ENCODE peak calls at places on chromosomes 3 and 15, in four cellular contexts. H, M, S and Y are unnamed samples. For H3K4me1, the result is how much of the 10 kb centered on the place peaks cover.

GRCh38 chr3:115074502-115074901 is 72.6 kb downstream of the ZBTB20 start:
- DNase-seq in M (peak), S (no peak), H (no peak), Y (no peak)

GRCh38 chr3:141074529-141074928 is 23.4 kb downstream of the SPSB4 start:
- DNase-seq in S (no peak), M (no peak), H (no peak), Y (peak)

GRCh38 chr3:171399842-171400241 is 60.4 kb downstream of the TNIK start:
- DNase-seq in M (no peak), H (no peak), S (no peak), Y (no peak)

GRCh38 chr15:75775296-75776074 is 62.8 kb upstream of the CSPG4 start:
- DNase-seq in H (no peak), S (no peak), M (no peak), Y (no peak)

GRCh38 chr3:25854635-25855034 is 64.7 kb downstream of the OXSM start:
- DNase-seq in S (no peak), M (peak), H (peak), Y (no peak)

GRCh38 chr3:52098108-52098507 is 41.7 kb upstream of the DUSP7 start:
- DNase-seq in S (no peak), H (no peak), M (no peak), Y (no peak)

GRCh38 chr3:112650472-112650871 is 9.5 kb upstream of the CCDC80 start:
- DNase-seq in S (no peak), M (peak), H (no peak), Y (no peak)

GRCh38 chr3:23756206-23756840 is 49.4 kb upstream of the UBE2E1 start:
- DNase-seq in H (no peak), S (no peak), M (no peak), Y (no peak)

GRCh38 chr15:40844543-40844981 is 714 bp downstream of the SPINT1 start:
- DNase-seq in H (peak), S (no peak), M (peak), Y (no peak)

GRCh38 chr3:141360888-141361598 is 7.3 kb upstream of the ZBTB38 start:
- DNase-seq in S (peak), M (peak), H (peak), Y (no peak)

GRCh38 chr3:40677321-40677720 is 152.6 kb downstream of the ZNF621 start:
- DNase-seq in S (no peak), M (no peak), H (no peak), Y (no peak)

GRCh38 chr3:101381809-101382208 is 61.4 kb upstream of the IMPG2 start:
- DNase-seq in S (peak), M (peak), H (peak), Y (no peak)

GRCh38 chr3:16385151-16385550 is 120.1 kb downstream of the OXNAD1 start:
- DNase-seq in M (no peak), H (no peak), S (no peak), Y (no peak)

GRCh38 chr3:141255864-141256263 is 24.2 kb downstream of the PXYLP1 start:
- DNase-seq in H (no peak), M (peak), S (no peak), Y (no peak)

GRCh38 chr3:79724206-79724605 is 43.6 kb downstream of the ROBO1 start:
- DNase-seq in M (no peak), S (no peak), H (peak), Y (peak)

GRCh38 chr15:48507416-48508065 is 138.0 kb downstream of the FBN1 start:
- DNase-seq in M (peak), S (peak), H (peak), Y (no peak)

GRCh38 chr15:59522988-59523461 is 85.0 kb downstream of the FAM81A start:
- DNase-seq in H (no peak), M (no peak), S (no peak), Y (no peak)

GRCh38 chr15:64596701-64597468 is 136.5 kb downstream of the ZNF609 start:
- DNase-seq in S (peak), M (peak), H (no peak), Y (no peak)

GRCh38 chr3:185646382-185647133 is 60.5 kb downstream of the SENP2 start:
- DNase-seq in H (no peak), S (no peak), M (no peak), Y (no peak)

GRCh38 chr15:61828860-61829513 is 231.3 kb downstream of the VPS13C start:
- DNase-seq in H (no peak), S (no peak), M (no peak), Y (no peak)

GRCh38 chr15:70794596-70795310 is 31.4 kb upstream of the UACA start:
- DNase-seq in M (peak), S (no peak), H (no peak), Y (no peak)

GRCh38 chr15:70796516-70797310 is 33.4 kb upstream of the UACA start:
- DNase-seq in M (no peak), H (no peak), S (no peak), Y (no peak)

GRCh38 chr15:70795311-70795665 is 31.9 kb upstream of the UACA start:
- DNase-seq in S (no peak), M (peak), H (peak), Y (no peak)

GRCh38 chr15:70799667-70800450 is 36.5 kb upstream of the UACA start:
- DNase-seq in S (no peak), M (peak), H (peak), Y (no peak)

DNA sequence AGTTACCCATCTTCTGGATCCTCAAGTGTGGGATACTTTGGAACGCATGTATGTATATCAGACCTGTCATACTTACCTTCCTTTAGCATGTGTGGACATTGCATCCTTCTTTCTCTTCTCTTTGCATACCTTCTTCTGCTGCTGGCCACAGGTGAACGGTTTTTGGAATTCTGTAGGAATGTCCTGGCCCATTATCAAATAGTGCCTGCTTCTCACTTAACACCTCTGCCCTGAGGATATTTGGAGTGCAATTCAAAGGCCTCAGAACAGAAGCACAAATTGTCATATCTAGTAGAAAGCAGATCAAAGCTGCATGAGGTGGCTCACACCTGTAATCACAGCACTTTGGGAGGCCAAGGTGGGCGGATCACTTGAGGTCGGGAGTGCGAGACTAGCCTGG is 34.1 kb upstream of the UACA start:
- DNase-seq in M (no peak), S (no peak), H (no peak), Y (no peak)
- H3K4me1 ChIP-seq in M (half or more), S (under half), H (half or more), Y (under half)

GRCh38 chr3:4959180-4959579 is 20.1 kb upstream of the BHLHE40 start:
- DNase-seq in S (no peak), M (peak), H (no peak), Y (no peak)

GRCh38 chr3:4953119-4953518 is 26.1 kb upstream of the BHLHE40 start:
- DNase-seq in M (peak), H (peak), S (no peak), Y (no peak)

GRCh38 chr3:4954256-4955000 is 24.8 kb upstream of the BHLHE40 start:
- DNase-seq in M (no peak), H (no peak), S (no peak), Y (no peak)

GRCh38 chr3:4957978-4958377 is 21.3 kb upstream of the BHLHE40 start:
- DNase-seq in M (no peak), S (no peak), H (no peak), Y (no peak)

GRCh38 chr3:4956743-4957142 is 22.5 kb upstream of the BHLHE40 start:
- DNase-seq in H (no peak), S (no peak), M (no peak), Y (no peak)
- H3K4me1 ChIP-seq in H (under half), S (under half), M (under half), Y (under half)

GRCh38 chr3:187918081-187918644 is 172.9 kb upstream of the BCL6 start:
- DNase-seq in H (no peak), M (no peak), S (no peak), Y (no peak)
- H3K4me1 ChIP-seq in H (half or more), M (under half), S (under half), Y (under half)

GRCh38 chr15:99590913-99591646 is 25.3 kb downstream of the MEF2A start:
- DNase-seq in H (no peak), M (no peak), S (no peak), Y (no peak)

GRCh38 chr15:99594916-99595315 is 29.1 kb downstream of the MEF2A start:
- DNase-seq in H (no peak), S (no peak), M (no peak), Y (no peak)

GRCh38 chr15:99593070-99593469 is 27.3 kb downstream of the MEF2A start:
- DNase-seq in H (no peak), S (no peak), M (no peak), Y (no peak)

GRCh38 chr15:99589801-99590200 is 24.0 kb downstream of the MEF2A start:
- DNase-seq in S (no peak), M (no peak), H (no peak), Y (no peak)

GRCh38 chr15:99592135-99592845 is 26.5 kb downstream of the MEF2A start:
- DNase-seq in S (no peak), H (no peak), M (peak), Y (peak)
- H3K4me1 ChIP-seq in S (under half), H (under half), M (under half), Y (under half)

GRCh38 chr15:85500060-85500708 is 119.8 kb downstream of the AKAP13 start:
- DNase-seq in H (peak), S (no peak), M (no peak), Y (no peak)
- H3K4me1 ChIP-seq in H (under half), S (under half), M (under half), Y (under half)